ENCODE peak calls at places on chromosomes 2 and 18, in nine cellular contexts. One of them, this sample, is unnamed.

GRCh38 chr2:108220942-108221541 is 18.7 kb upstream of the SULT1C3 start:
- DNase-seq in upper lobe of left lung: no peak
- DNase-seq in Panc1: no peak
- DNase-seq in HepG2: no peak
- DNase-seq in IMR-90: no peak
- DNase-seq in stomach: no peak
- DNase-seq in heart right ventricle: peak
- DNase-seq in A549: no peak
- DNase-seq in CD8-positive, alpha-beta memory T cell: no peak
- DNase-seq in this sample: no peak

GRCh38 chr2:190409616-190410015 is 1.5 kb downstream of the MFSD6 start:
- DNase-seq in upper lobe of left lung: no peak
- DNase-seq in Panc1: no peak
- DNase-seq in HepG2: no peak
- DNase-seq in IMR-90: no peak
- DNase-seq in stomach: no peak
- DNase-seq in heart right ventricle: no peak
- DNase-seq in A549: no peak
- DNase-seq in CD8-positive, alpha-beta memory T cell: no peak
- DNase-seq in this sample: no peak

GRCh38 chr18:76338619-76339245 is 156.3 kb downstream of the ZNF516 start:
- DNase-seq in upper lobe of left lung: no peak
- DNase-seq in Panc1: no peak
- DNase-seq in HepG2: no peak
- DNase-seq in IMR-90: no peak
- DNase-seq in stomach: no peak
- DNase-seq in heart right ventricle: no peak
- DNase-seq in A549: no peak
- DNase-seq in CD8-positive, alpha-beta memory T cell: no peak
- DNase-seq in this sample: no peak

GRCh38 chr2:69119104-69119503 is 106.1 kb downstream of the ANTXR1 start:
- DNase-seq in upper lobe of left lung: no peak
- DNase-seq in Panc1: no peak
- DNase-seq in HepG2: no peak
- DNase-seq in IMR-90: no peak
- DNase-seq in stomach: no peak
- DNase-seq in heart right ventricle: no peak
- DNase-seq in A549: no peak
- DNase-seq in CD8-positive, alpha-beta memory T cell: no peak
- DNase-seq in this sample: no peak

GRCh38 chr2:136997550-136997949 is 232.2 kb downstream of the THSD7B start:
- DNase-seq in upper lobe of left lung: no peak
- DNase-seq in Panc1: no peak
- DNase-seq in HepG2: no peak
- DNase-seq in IMR-90: no peak
- DNase-seq in stomach: no peak
- DNase-seq in heart right ventricle: no peak
- DNase-seq in A549: no peak
- DNase-seq in CD8-positive, alpha-beta memory T cell: no peak
- DNase-seq in this sample: peak

GRCh38 chr18:10297079-10297478 is 157.4 kb upstream of the APCDD1 start:
- DNase-seq in upper lobe of left lung: no peak
- DNase-seq in Panc1: no peak
- DNase-seq in HepG2: no peak
- DNase-seq in IMR-90: no peak
- DNase-seq in stomach: no peak
- DNase-seq in heart right ventricle: no peak
- DNase-seq in A549: no peak
- DNase-seq in CD8-positive, alpha-beta memory T cell: no peak
- DNase-seq in this sample: no peak

GRCh38 chr2:201116959-201117734 is 1.2 kb downstream of the CFLAR start:
- DNase-seq in upper lobe of left lung: peak
- DNase-seq in Panc1: peak
- DNase-seq in HepG2: peak
- DNase-seq in IMR-90: peak
- DNase-seq in stomach: peak
- DNase-seq in heart right ventricle: no peak
- DNase-seq in A549: peak
- DNase-seq in CD8-positive, alpha-beta memory T cell: peak
- DNase-seq in this sample: peak

GRCh38 chr2:28357948-28358667 is 34.5 kb upstream of the FOSL2 start:
- DNase-seq in upper lobe of left lung: no peak
- DNase-seq in Panc1: no peak
- DNase-seq in HepG2: no peak
- DNase-seq in IMR-90: no peak
- DNase-seq in stomach: no peak
- DNase-seq in heart right ventricle: no peak
- DNase-seq in A549: no peak
- DNase-seq in CD8-positive, alpha-beta memory T cell: no peak
- DNase-seq in this sample: no peak

GRCh38 chr2:25311866-25312575 is 29.7 kb downstream of the DNMT3A start:
- DNase-seq in upper lobe of left lung: no peak
- DNase-seq in Panc1: no peak
- DNase-seq in HepG2: no peak
- DNase-seq in IMR-90: no peak
- DNase-seq in stomach: peak
- DNase-seq in heart right ventricle: peak
- DNase-seq in A549: no peak
- DNase-seq in CD8-positive, alpha-beta memory T cell: no peak
- DNase-seq in this sample: no peak

GRCh38 chr2:67707896-67708295 is 310.8 kb downstream of the ETAA1 start:
- DNase-seq in upper lobe of left lung: no peak
- DNase-seq in Panc1: no peak
- DNase-seq in HepG2: no peak
- DNase-seq in IMR-90: no peak
- DNase-seq in stomach: no peak
- DNase-seq in heart right ventricle: no peak
- DNase-seq in A549: no peak
- DNase-seq in CD8-positive, alpha-beta memory T cell: no peak
- DNase-seq in this sample: no peak

GRCh38 chr2:106037262-106037661 is 156.8 kb downstream of the UXS1 start:
- DNase-seq in upper lobe of left lung: no peak
- DNase-seq in Panc1: no peak
- DNase-seq in HepG2: no peak
- DNase-seq in IMR-90: no peak
- DNase-seq in stomach: no peak
- DNase-seq in heart right ventricle: no peak
- DNase-seq in A549: no peak
- DNase-seq in CD8-positive, alpha-beta memory T cell: no peak
- DNase-seq in this sample: no peak

GRCh38 chr2:205411558-205411957 is 270.7 kb upstream of the NRP2 start:
- DNase-seq in upper lobe of left lung: no peak
- DNase-seq in Panc1: no peak
- DNase-seq in HepG2: no peak
- DNase-seq in IMR-90: no peak
- DNase-seq in stomach: peak
- DNase-seq in heart right ventricle: no peak
- DNase-seq in A549: no peak
- DNase-seq in CD8-positive, alpha-beta memory T cell: no peak
- DNase-seq in this sample: no peak

GRCh38 chr2:152606081-152606480 is 111.2 kb downstream of the PRPF40A start:
- DNase-seq in upper lobe of left lung: no peak
- DNase-seq in Panc1: no peak
- DNase-seq in HepG2: no peak
- DNase-seq in IMR-90: no peak
- DNase-seq in stomach: no peak
- DNase-seq in heart right ventricle: no peak
- DNase-seq in A549: no peak
- DNase-seq in CD8-positive, alpha-beta memory T cell: no peak
- DNase-seq in this sample: no peak

GRCh38 chr18:11055721-11056120 is 93.6 kb downstream of the PIEZO2 start:
- DNase-seq in upper lobe of left lung: no peak
- DNase-seq in Panc1: no peak
- DNase-seq in HepG2: peak
- DNase-seq in IMR-90: no peak
- DNase-seq in stomach: no peak
- DNase-seq in heart right ventricle: no peak
- DNase-seq in A549: no peak
- DNase-seq in CD8-positive, alpha-beta memory T cell: no peak
- DNase-seq in this sample: no peak

GRCh38 chr18:27226556-27227075 is 41.5 kb upstream of the CHST9 start:
- DNase-seq in upper lobe of left lung: no peak
- DNase-seq in Panc1: no peak
- DNase-seq in HepG2: no peak
- DNase-seq in IMR-90: no peak
- DNase-seq in stomach: no peak
- DNase-seq in heart right ventricle: no peak
- DNase-seq in A549: no peak
- DNase-seq in CD8-positive, alpha-beta memory T cell: no peak
- DNase-seq in this sample: no peak

GRCh38 chr18:27227721-27228120 is 42.6 kb upstream of the CHST9 start:
- DNase-seq in upper lobe of left lung: no peak
- DNase-seq in Panc1: no peak
- DNase-seq in HepG2: no peak
- DNase-seq in IMR-90: no peak
- DNase-seq in stomach: no peak
- DNase-seq in heart right ventricle: no peak
- DNase-seq in A549: no peak
- DNase-seq in CD8-positive, alpha-beta memory T cell: no peak
- DNase-seq in this sample: no peak

GRCh38 chr18:27225947-27226481 is 40.9 kb upstream of the CHST9 start:
- DNase-seq in upper lobe of left lung: no peak
- DNase-seq in Panc1: no peak
- DNase-seq in HepG2: no peak
- DNase-seq in IMR-90: no peak
- DNase-seq in stomach: no peak
- DNase-seq in heart right ventricle: no peak
- DNase-seq in A549: no peak
- DNase-seq in CD8-positive, alpha-beta memory T cell: no peak
- DNase-seq in this sample: no peak

GRCh38 chr18:27223570-27224340 is 38.6 kb upstream of the CHST9 start:
- DNase-seq in upper lobe of left lung: no peak
- DNase-seq in Panc1: no peak
- DNase-seq in HepG2: no peak
- DNase-seq in IMR-90: no peak
- DNase-seq in stomach: no peak
- DNase-seq in heart right ventricle: no peak
- DNase-seq in A549: no peak
- DNase-seq in CD8-positive, alpha-beta memory T cell: no peak
- DNase-seq in this sample: no peak
- H3K27ac ChIP-seq in upper lobe of left lung: no peak
- H3K27ac ChIP-seq in Panc1: no peak
- H3K27ac ChIP-seq in HepG2: no peak
- H3K27ac ChIP-seq in IMR-90: no peak
- H3K27ac ChIP-seq in stomach: no peak
- H3K27ac ChIP-seq in heart right ventricle: no peak
- H3K27ac ChIP-seq in A549: no peak
- H3K27ac ChIP-seq in CD8-positive, alpha-beta memory T cell: no peak
- H3K27ac ChIP-seq in this sample: no peak

GRCh38 chr2:238166391-238167343 is 7.9 kb downstream of the ERFE start:
- DNase-seq in upper lobe of left lung: no peak
- DNase-seq in Panc1: no peak
- DNase-seq in HepG2: no peak
- DNase-seq in IMR-90: no peak
- DNase-seq in stomach: peak
- DNase-seq in heart right ventricle: no peak
- DNase-seq in A549: no peak
- DNase-seq in CD8-positive, alpha-beta memory T cell: no peak
- DNase-seq in this sample: no peak
- H3K27ac ChIP-seq in upper lobe of left lung: no peak
- H3K27ac ChIP-seq in Panc1: no peak
- H3K27ac ChIP-seq in HepG2: no peak
- H3K27ac ChIP-seq in IMR-90: no peak
- H3K27ac ChIP-seq in stomach: no peak
- H3K27ac ChIP-seq in heart right ventricle: no peak
- H3K27ac ChIP-seq in A549: peak
- H3K27ac ChIP-seq in CD8-positive, alpha-beta memory T cell: no peak
- H3K27ac ChIP-seq in this sample: peak

GRCh38 chr2:172790404-172790803 is 54.8 kb downstream of the RAPGEF4 start:
- DNase-seq in upper lobe of left lung: no peak
- DNase-seq in Panc1: no peak
- DNase-seq in HepG2: no peak
- DNase-seq in IMR-90: no peak
- DNase-seq in stomach: no peak
- DNase-seq in heart right ventricle: no peak
- DNase-seq in A549: no peak
- DNase-seq in CD8-positive, alpha-beta memory T cell: no peak
- DNase-seq in this sample: no peak
- H3K27ac ChIP-seq in upper lobe of left lung: no peak
- H3K27ac ChIP-seq in Panc1: no peak
- H3K27ac ChIP-seq in HepG2: no peak
- H3K27ac ChIP-seq in IMR-90: no peak
- H3K27ac ChIP-seq in stomach: no peak
- H3K27ac ChIP-seq in heart right ventricle: no peak
- H3K27ac ChIP-seq in A549: no peak
- H3K27ac ChIP-seq in CD8-positive, alpha-beta memory T cell: no peak
- H3K27ac ChIP-seq in this sample: no peak

DNA sequence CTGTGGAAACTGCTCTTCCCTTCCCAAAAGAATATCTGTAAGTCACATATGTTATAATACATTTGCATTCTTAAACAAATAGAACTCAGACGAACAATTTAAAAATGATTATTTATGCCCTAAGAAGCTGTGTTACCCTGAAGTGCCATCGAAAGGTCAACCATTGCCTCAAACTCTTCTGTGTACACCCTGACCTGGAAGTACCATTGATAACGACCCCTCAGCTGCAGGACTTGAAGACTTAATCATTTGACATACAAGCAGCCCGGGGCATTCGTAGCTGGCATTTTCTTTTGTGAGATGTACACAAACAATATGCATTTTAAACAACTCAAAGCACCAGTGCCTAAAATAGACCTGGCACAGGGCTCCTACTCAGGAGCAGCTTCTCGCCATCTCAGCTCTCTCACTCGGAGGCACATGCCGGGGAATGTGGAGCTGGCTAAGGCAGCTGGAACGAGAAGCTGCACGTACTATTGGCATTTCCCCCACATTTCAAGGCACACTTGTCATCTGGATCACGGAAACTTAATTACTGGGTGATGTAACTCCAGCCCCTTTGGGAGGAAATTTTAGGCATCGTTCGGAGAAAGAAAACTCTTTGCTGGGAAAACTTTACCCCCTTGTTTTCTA is 170.0 kb upstream of the GALNT5 start:
- DNase-seq in upper lobe of left lung: peak
- DNase-seq in Panc1: no peak
- DNase-seq in HepG2: no peak
- DNase-seq in IMR-90: peak
- DNase-seq in stomach: no peak
- DNase-seq in heart right ventricle: peak
- DNase-seq in A549: no peak
- DNase-seq in CD8-positive, alpha-beta memory T cell: no peak
- DNase-seq in this sample: no peak
- H3K27ac ChIP-seq in upper lobe of left lung: no peak
- H3K27ac ChIP-seq in Panc1: no peak
- H3K27ac ChIP-seq in HepG2: no peak
- H3K27ac ChIP-seq in IMR-90: no peak
- H3K27ac ChIP-seq in stomach: no peak
- H3K27ac ChIP-seq in heart right ventricle: no peak
- H3K27ac ChIP-seq in A549: no peak
- H3K27ac ChIP-seq in CD8-positive, alpha-beta memory T cell: no peak
- H3K27ac ChIP-seq in this sample: no peak

This sample was measured in RWPE1.